ENCODE peak calls at places on chromosomes 5 and 9, in five cellular contexts. B is GM12878, X is A549, H is K562, I is IMR-90. Q is an unnamed sample.
A peak's percentile ranks its signal among the peaks of the same experiment; 100 is the strongest.

GRCh38 chr9:38713426-38713825 is 6.5 kb downstream of the FAM240B start:
- DNase-seq in B (no peak), X (no peak), H (no peak), I (peak; percentile 57), Q (no peak)

GRCh38 chr5:133240425-133241091 is 188.7 kb downstream of the HSPA4 start:
- DNase-seq in B (peak; percentile 76), X (peak; percentile 95), H (peak; percentile 93), I (peak; percentile 99), Q (peak; percentile 90)

GRCh38 chr5:111584651-111585050 is 72.3 kb upstream of the STARD4 start:
- DNase-seq in B (no peak), X (no peak), H (no peak), I (peak; percentile 75), Q (no peak)

GRCh38 chr5:95725071-95725820 is 5.9 kb upstream of the RHOBTB3 start:
- DNase-seq in B (no peak), X (no peak), H (no peak), I (no peak), Q (no peak)

GRCh38 chr5:57816108-57816507 is 333.5 kb upstream of the ACTBL2 start:
- DNase-seq in B (no peak), X (peak; percentile 49), H (no peak), I (peak; percentile 98), Q (no peak)

GRCh38 chr9:99130069-99130468 is 25.2 kb downstream of the TGFBR1 start:
- DNase-seq in B (peak; percentile 72), X (no peak), H (no peak), I (no peak), Q (no peak)

GRCh38 chr5:102453716-102454115 is 45.1 kb downstream of the SLCO6A1 start:
- DNase-seq in B (peak; percentile 15), X (no peak), H (no peak), I (no peak), Q (no peak)

GRCh38 chr5:146229222-146229621 is 25.8 kb downstream of the RBM27 start:
- DNase-seq in B (no peak), X (no peak), H (no peak), I (no peak), Q (no peak)

GRCh38 chr5:172553838-172554344 is 87.2 kb upstream of the NEURL1B start:
- DNase-seq in B (no peak), X (no peak), H (no peak), I (no peak), Q (no peak)

GRCh38 chr9:6433405-6433804 is 20.4 kb downstream of the UHRF2 start:
- DNase-seq in B (no peak), X (no peak), H (no peak), I (peak; percentile 76), Q (no peak)

GRCh38 chr9:116978155-116978554 is 291.1 kb downstream of the TRIM32 start:
- DNase-seq in B (no peak), X (peak; percentile 34), H (no peak), I (no peak), Q (no peak)

GRCh38 chr5:57735754-57736153 is 253.1 kb upstream of the ACTBL2 start:
- DNase-seq in B (no peak), X (peak; percentile 33), H (no peak), I (peak; percentile 96), Q (peak; percentile 14)

GRCh38 chr5:76204713-76205112 is 121.5 kb downstream of the SV2C start:
- DNase-seq in B (no peak), X (no peak), H (no peak), I (no peak), Q (no peak)

DNA sequence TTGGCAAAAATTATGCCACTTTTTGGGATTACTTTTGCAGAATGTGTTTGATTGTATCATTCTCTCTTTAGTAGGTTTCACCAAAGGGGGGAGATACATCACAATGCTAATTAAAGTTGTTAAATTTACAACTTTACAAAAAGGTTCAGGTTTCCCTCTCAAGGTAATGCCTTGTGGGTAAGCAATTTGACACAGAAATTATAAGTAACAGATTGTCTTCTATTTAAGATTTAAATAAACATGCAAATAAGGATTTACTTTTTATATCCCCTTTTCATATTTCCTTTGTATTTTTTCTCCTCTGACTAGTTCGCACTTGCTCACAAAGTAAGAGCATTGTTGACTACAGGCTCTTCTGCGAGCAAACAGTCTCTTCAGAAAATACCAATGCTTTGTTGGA is 85.1 kb downstream of the NDUFS4 start:
- DNase-seq in B (no peak), X (no peak), H (no peak), I (no peak), Q (no peak)
- H3K27ac ChIP-seq in B (no peak overlapping the region), X (no peak overlapping the region), H (no peak overlapping the region), I (no peak overlapping the region), Q (no peak overlapping the region)

DNA sequence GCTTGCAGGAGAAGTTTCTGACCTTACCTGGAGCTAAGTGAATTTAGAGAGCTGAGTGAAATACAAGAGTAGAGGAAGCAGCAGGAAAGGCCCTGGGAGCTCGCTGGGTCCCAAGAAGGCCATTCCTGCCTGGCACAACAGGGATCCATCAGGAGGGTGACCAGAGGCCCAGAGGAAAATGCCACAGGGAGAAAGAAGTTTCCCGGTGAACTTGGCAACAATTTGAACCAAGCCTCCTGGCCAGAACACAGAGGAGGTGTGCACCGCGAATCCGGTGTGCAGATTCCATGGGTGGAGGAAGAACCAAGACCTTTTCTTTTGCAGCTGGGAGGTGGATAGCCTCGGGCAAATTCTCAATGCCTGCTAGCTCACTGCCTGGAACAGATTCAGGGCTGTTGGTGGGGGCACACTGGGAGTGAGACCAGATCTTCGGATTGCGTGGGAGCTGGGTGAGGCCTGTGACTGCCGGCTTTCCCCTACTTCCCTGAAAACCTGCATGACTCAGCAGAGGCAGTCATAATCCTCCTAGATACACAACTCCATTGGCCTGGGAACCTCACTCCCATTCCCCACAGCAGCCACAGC is 1850.9 kb upstream of the NUDT12 start:
- DNase-seq in B (no peak), X (no peak), H (no peak), I (no peak), Q (no peak)
- TF ChIP-seq SMC3 in B (no peak), X (no peak), H (no peak), I (no peak), Q (no peak)

GRCh38 chr5:81268797-81269196 is 32.6 kb upstream of the ZCCHC9 start:
- DNase-seq in B (no peak), X (peak; percentile 33), H (no peak), I (peak; percentile 88), Q (peak; percentile 54)

GRCh38 chr5:81265101-81265500 is 32.0 kb downstream of the CKMT2 start:
- DNase-seq in B (no peak), X (no peak), H (no peak), I (peak; percentile 66), Q (no peak)

DNA sequence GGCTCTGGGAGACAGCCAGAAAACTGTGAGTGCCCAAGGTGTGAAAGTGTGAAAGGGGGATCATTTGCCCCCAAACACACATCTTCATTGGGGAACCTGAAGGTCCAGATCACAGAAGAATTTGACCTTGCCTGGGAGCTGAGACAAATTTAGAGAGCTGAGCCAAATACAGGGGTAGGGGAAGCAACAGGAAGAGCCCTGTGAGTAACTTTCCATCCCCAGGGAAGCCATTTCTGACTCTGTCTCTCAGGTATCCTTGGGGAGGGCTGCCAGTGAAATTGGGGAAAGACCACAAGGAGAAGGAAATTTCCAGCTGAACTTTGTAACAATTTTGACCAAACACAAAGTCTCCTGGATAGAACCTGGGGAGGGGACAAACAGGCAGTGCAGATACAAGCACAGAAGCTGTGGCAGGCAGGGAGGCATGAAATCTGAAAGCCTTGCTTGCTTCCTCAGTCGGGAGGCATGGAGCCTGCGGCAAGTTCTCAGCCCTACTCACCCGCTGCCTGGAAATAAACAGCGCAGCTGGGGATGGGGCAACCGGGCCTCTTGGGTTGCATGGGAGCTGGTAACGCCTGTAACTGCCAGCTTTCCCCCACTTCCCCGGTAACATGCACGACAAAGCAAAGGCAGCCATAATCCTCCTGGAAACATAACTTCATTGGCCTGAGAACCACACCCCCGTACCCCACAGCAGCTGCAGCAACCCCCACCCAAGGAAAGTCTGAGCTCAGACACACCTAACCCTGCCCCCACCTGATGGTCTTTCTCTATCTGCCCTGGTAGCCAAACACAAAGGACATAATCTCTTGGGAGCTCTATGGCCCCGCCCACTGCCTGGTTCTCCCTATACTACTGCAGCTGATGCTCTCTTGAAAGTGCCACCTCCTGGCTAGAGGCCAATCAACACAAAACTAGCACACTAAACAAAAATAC is 31.4 kb upstream of the ZCCHC9 start:
- DNase-seq in B (no peak), X (no peak), H (no peak), I (no peak), Q (peak; percentile 10)
- H3K27ac ChIP-seq in B (no peak overlapping the region), X (peak overlapping the region; percentile 58), H (no peak overlapping the region), I (no peak overlapping the region), Q (peak overlapping the region; percentile 47)

GRCh38 chr9:121860213-121860612 is 208.8 kb downstream of the DAB2IP start:
- DNase-seq in B (no peak), X (no peak), H (no peak), I (no peak), Q (no peak)
- TF ChIP-seq SMC3 in B (no peak), X (no peak), H (no peak), I (no peak), Q (no peak)

GRCh38 chr5:96957125-96958041 is 21.5 kb downstream of the LNPEP start:
- DNase-seq in B (peak; percentile 45), X (no peak), H (no peak), I (no peak), Q (no peak)

GRCh38 chr5:96952946-96953730 is 17.3 kb downstream of the LNPEP start:
- DNase-seq in B (no peak), X (no peak), H (no peak), I (no peak), Q (no peak)

GRCh38 chr5:96946381-96946780 is 10.5 kb downstream of the LNPEP start:
- DNase-seq in B (no peak), X (no peak), H (no peak), I (no peak), Q (no peak)

GRCh38 chr5:96952118-96952750 is 16.4 kb downstream of the LNPEP start:
- DNase-seq in B (no peak), X (no peak), H (no peak), I (no peak), Q (no peak)
- H3K27ac ChIP-seq in B (no peak overlapping the region), X (no peak overlapping the region), H (no peak overlapping the region), I (no peak overlapping the region), Q (no peak overlapping the region)

GRCh38 chr5:142466195-142466951 is 141.6 kb upstream of the SPRY4 start:
- DNase-seq in B (no peak), X (no peak), H (no peak), I (peak; percentile 74), Q (no peak)
- TF ChIP-seq SMC3 in B (no peak), X (no peak), H (no peak), I (no peak), Q (no peak)

GRCh38 chr9:90556897-90557296 is 85.7 kb downstream of the DIRAS2 start:
- DNase-seq in B (no peak), X (no peak), H (no peak), I (no peak), Q (peak; percentile 7)
- H3K27ac ChIP-seq in B (no peak overlapping the region), X (no peak overlapping the region), H (no peak overlapping the region), I (no peak overlapping the region), Q (no peak overlapping the region)

DNA sequence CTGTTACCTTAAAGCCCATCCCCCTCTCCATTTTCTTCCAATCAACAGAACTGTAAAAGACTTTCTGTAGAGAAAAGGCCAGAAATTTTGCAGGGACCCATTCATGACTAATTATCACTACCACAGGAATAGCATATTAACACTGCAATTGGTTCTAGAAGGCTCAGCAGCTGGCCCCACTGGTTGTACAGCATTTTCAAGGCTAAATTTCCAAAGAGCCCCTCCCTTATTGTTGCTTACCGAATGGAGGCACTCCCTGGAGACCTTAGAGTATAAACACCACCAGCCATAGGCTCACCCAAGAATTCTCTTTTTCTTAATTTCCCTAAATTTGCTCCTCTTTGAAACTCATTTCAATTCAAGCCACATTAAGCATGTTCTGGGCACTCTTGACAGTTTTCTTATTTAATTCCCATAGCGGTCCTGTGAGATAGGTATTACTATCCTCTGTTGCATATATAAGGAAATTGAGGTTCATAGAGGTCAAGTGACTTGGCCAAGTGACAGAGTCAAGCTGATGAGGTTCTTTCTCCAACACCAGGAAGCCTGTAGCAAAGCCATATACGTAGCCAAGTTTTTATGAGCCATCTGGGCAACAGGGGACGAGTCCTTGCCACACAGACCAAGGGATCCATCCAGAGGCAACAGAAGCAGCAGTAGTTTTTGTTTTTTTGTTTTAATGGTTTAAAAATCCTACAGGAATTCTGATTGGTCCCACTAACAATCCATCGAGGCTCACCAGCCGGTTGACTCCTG is 83.9 kb upstream of the NR5A1 start:
- DNase-seq in B (no peak), X (no peak), H (no peak), I (no peak), Q (no peak)
- TF ChIP-seq SMC3 in B (no peak), X (no peak), H (no peak), I (no peak), Q (no peak)

Q was measured in HepG2.